ENCODE peak calls at places on chromosome 9, in ten cellular contexts. One of them, this sample, is unnamed.

GRCh38 chr9:6686396-6686795 is 40.9 kb upstream of the GLDC start:
- DNase-seq in naive thymus-derived CD4-positive, alpha-beta T cell: no peak
- DNase-seq in AG10803: peak; percentile 42
- DNase-seq in right lobe of liver: no peak
- DNase-seq in fibroblast of the aortic adventitia: peak; percentile 68
- DNase-seq in activated effector memory CD4-positive, alpha-beta T cell treated with anti-CD3 and anti-CD28 coated beads, Interleukin-2, amount 50 U/mL, for 16 hours: no peak
- DNase-seq in tibial artery: no peak
- DNase-seq in vagina: no peak
- DNase-seq in fibroblast of the conjunctiva: peak; percentile 27
- DNase-seq in posterior cingulate gyrus: no peak
- DNase-seq in this sample: peak; percentile 24

GRCh38 chr9:93083592-93084470 is 12.2 kb upstream of the CARD19 start:
- DNase-seq in naive thymus-derived CD4-positive, alpha-beta T cell: no peak
- DNase-seq in AG10803: no peak
- DNase-seq in right lobe of liver: no peak
- DNase-seq in fibroblast of the aortic adventitia: no peak
- DNase-seq in activated effector memory CD4-positive, alpha-beta T cell treated with anti-CD3 and anti-CD28 coated beads, Interleukin-2, amount 50 U/mL, for 16 hours: peak; percentile 71
- DNase-seq in tibial artery: peak; percentile 40
- DNase-seq in vagina: peak; percentile 69
- DNase-seq in fibroblast of the conjunctiva: no peak
- DNase-seq in posterior cingulate gyrus: peak; percentile 3
- DNase-seq in this sample: no peak

GRCh38 chr9:132002827-132003704 is 76.6 kb downstream of the MED27 start:
- DNase-seq in naive thymus-derived CD4-positive, alpha-beta T cell: no peak
- DNase-seq in AG10803: no peak
- DNase-seq in right lobe of liver: no peak
- DNase-seq in fibroblast of the aortic adventitia: no peak
- DNase-seq in activated effector memory CD4-positive, alpha-beta T cell treated with anti-CD3 and anti-CD28 coated beads, Interleukin-2, amount 50 U/mL, for 16 hours: no peak
- DNase-seq in tibial artery: no peak
- DNase-seq in vagina: no peak
- DNase-seq in fibroblast of the conjunctiva: no peak
- DNase-seq in posterior cingulate gyrus: no peak
- DNase-seq in this sample: no peak

GRCh38 chr9:75873707-75874106 is 16.8 kb upstream of the PCSK5 start:
- DNase-seq in naive thymus-derived CD4-positive, alpha-beta T cell: no peak
- DNase-seq in AG10803: no peak
- DNase-seq in right lobe of liver: no peak
- DNase-seq in fibroblast of the aortic adventitia: no peak
- DNase-seq in activated effector memory CD4-positive, alpha-beta T cell treated with anti-CD3 and anti-CD28 coated beads, Interleukin-2, amount 50 U/mL, for 16 hours: no peak
- DNase-seq in tibial artery: no peak
- DNase-seq in vagina: no peak
- DNase-seq in fibroblast of the conjunctiva: no peak
- DNase-seq in posterior cingulate gyrus: no peak
- DNase-seq in this sample: no peak

GRCh38 chr9:129888085-129888808 is 53.0 kb downstream of the USP20 start:
- DNase-seq in naive thymus-derived CD4-positive, alpha-beta T cell: peak; percentile 95
- DNase-seq in AG10803: no peak
- DNase-seq in right lobe of liver: peak; percentile 58
- DNase-seq in fibroblast of the aortic adventitia: no peak
- DNase-seq in activated effector memory CD4-positive, alpha-beta T cell treated with anti-CD3 and anti-CD28 coated beads, Interleukin-2, amount 50 U/mL, for 16 hours: peak; percentile 96
- DNase-seq in tibial artery: no peak
- DNase-seq in vagina: peak; percentile 89
- DNase-seq in fibroblast of the conjunctiva: no peak
- DNase-seq in posterior cingulate gyrus: no peak
- DNase-seq in this sample: no peak

GRCh38 chr9:4297151-4297794 is 2.6 kb downstream of the GLIS3 start:
- DNase-seq in naive thymus-derived CD4-positive, alpha-beta T cell: peak; percentile 47
- DNase-seq in AG10803: peak; percentile 90
- DNase-seq in right lobe of liver: peak; percentile 77
- DNase-seq in fibroblast of the aortic adventitia: peak; percentile 90
- DNase-seq in activated effector memory CD4-positive, alpha-beta T cell treated with anti-CD3 and anti-CD28 coated beads, Interleukin-2, amount 50 U/mL, for 16 hours: peak; percentile 65
- DNase-seq in tibial artery: peak; percentile 93
- DNase-seq in vagina: peak; percentile 93
- DNase-seq in fibroblast of the conjunctiva: peak; percentile 82
- DNase-seq in posterior cingulate gyrus: peak; percentile 33
- DNase-seq in this sample: peak; percentile 78

GRCh38 chr9:99024959-99025358 is 80.0 kb upstream of the TGFBR1 start:
- DNase-seq in naive thymus-derived CD4-positive, alpha-beta T cell: no peak
- DNase-seq in AG10803: no peak
- DNase-seq in right lobe of liver: no peak
- DNase-seq in fibroblast of the aortic adventitia: no peak
- DNase-seq in activated effector memory CD4-positive, alpha-beta T cell treated with anti-CD3 and anti-CD28 coated beads, Interleukin-2, amount 50 U/mL, for 16 hours: no peak
- DNase-seq in tibial artery: no peak
- DNase-seq in vagina: no peak
- DNase-seq in fibroblast of the conjunctiva: no peak
- DNase-seq in posterior cingulate gyrus: no peak
- DNase-seq in this sample: no peak

GRCh38 chr9:137988051-137988450 is 110.5 kb downstream of the CACNA1B start:
- DNase-seq in naive thymus-derived CD4-positive, alpha-beta T cell: no peak
- DNase-seq in AG10803: no peak
- DNase-seq in right lobe of liver: no peak
- DNase-seq in fibroblast of the aortic adventitia: no peak
- DNase-seq in activated effector memory CD4-positive, alpha-beta T cell treated with anti-CD3 and anti-CD28 coated beads, Interleukin-2, amount 50 U/mL, for 16 hours: no peak
- DNase-seq in tibial artery: peak; percentile 34
- DNase-seq in vagina: no peak
- DNase-seq in fibroblast of the conjunctiva: no peak
- DNase-seq in posterior cingulate gyrus: no peak
- DNase-seq in this sample: no peak

GRCh38 chr9:33287087-33287490 is 3.2 kb upstream of the NFX1 start:
- DNase-seq in naive thymus-derived CD4-positive, alpha-beta T cell: peak; percentile 73
- DNase-seq in AG10803: peak; percentile 78
- DNase-seq in right lobe of liver: no peak
- DNase-seq in fibroblast of the aortic adventitia: peak; percentile 83
- DNase-seq in activated effector memory CD4-positive, alpha-beta T cell treated with anti-CD3 and anti-CD28 coated beads, Interleukin-2, amount 50 U/mL, for 16 hours: peak; percentile 70
- DNase-seq in tibial artery: no peak
- DNase-seq in vagina: no peak
- DNase-seq in fibroblast of the conjunctiva: peak; percentile 73
- DNase-seq in posterior cingulate gyrus: peak; percentile 28
- DNase-seq in this sample: peak; percentile 66

GRCh38 chr9:21110708-21111576 is 30.7 kb downstream of the IFNW1 start:
- DNase-seq in naive thymus-derived CD4-positive, alpha-beta T cell: peak; percentile 71
- DNase-seq in AG10803: peak; percentile 74
- DNase-seq in right lobe of liver: no peak
- DNase-seq in fibroblast of the aortic adventitia: peak; percentile 86
- DNase-seq in activated effector memory CD4-positive, alpha-beta T cell treated with anti-CD3 and anti-CD28 coated beads, Interleukin-2, amount 50 U/mL, for 16 hours: no peak
- DNase-seq in tibial artery: no peak
- DNase-seq in vagina: no peak
- DNase-seq in fibroblast of the conjunctiva: peak; percentile 66
- DNase-seq in posterior cingulate gyrus: no peak
- DNase-seq in this sample: peak; percentile 59

GRCh38 chr9:126860077-126860756 is at the start of gene ZBTB34:
- DNase-seq in naive thymus-derived CD4-positive, alpha-beta T cell: peak; percentile 85
- DNase-seq in AG10803: peak; percentile 39
- DNase-seq in right lobe of liver: peak; percentile 74
- DNase-seq in fibroblast of the aortic adventitia: peak; percentile 34
- DNase-seq in activated effector memory CD4-positive, alpha-beta T cell treated with anti-CD3 and anti-CD28 coated beads, Interleukin-2, amount 50 U/mL, for 16 hours: peak; percentile 94
- DNase-seq in tibial artery: peak; percentile 81
- DNase-seq in vagina: no peak
- DNase-seq in fibroblast of the conjunctiva: no peak
- DNase-seq in posterior cingulate gyrus: peak; percentile 81
- DNase-seq in this sample: peak; percentile 79

GRCh38 chr9:106529616-106530015 is 333.4 kb upstream of the ZNF462 start:
- DNase-seq in naive thymus-derived CD4-positive, alpha-beta T cell: no peak
- DNase-seq in AG10803: no peak
- DNase-seq in right lobe of liver: no peak
- DNase-seq in fibroblast of the aortic adventitia: no peak
- DNase-seq in activated effector memory CD4-positive, alpha-beta T cell treated with anti-CD3 and anti-CD28 coated beads, Interleukin-2, amount 50 U/mL, for 16 hours: no peak
- DNase-seq in tibial artery: no peak
- DNase-seq in vagina: no peak
- DNase-seq in fibroblast of the conjunctiva: no peak
- DNase-seq in posterior cingulate gyrus: no peak
- DNase-seq in this sample: no peak

GRCh38 chr9:131986576-131986975 is 93.1 kb downstream of the MED27 start:
- DNase-seq in naive thymus-derived CD4-positive, alpha-beta T cell: no peak
- DNase-seq in AG10803: no peak
- DNase-seq in right lobe of liver: no peak
- DNase-seq in fibroblast of the aortic adventitia: no peak
- DNase-seq in activated effector memory CD4-positive, alpha-beta T cell treated with anti-CD3 and anti-CD28 coated beads, Interleukin-2, amount 50 U/mL, for 16 hours: no peak
- DNase-seq in tibial artery: no peak
- DNase-seq in vagina: no peak
- DNase-seq in fibroblast of the conjunctiva: no peak
- DNase-seq in posterior cingulate gyrus: no peak
- DNase-seq in this sample: no peak

GRCh38 chr9:74753650-74754049 is 134.1 kb downstream of the TRPM6 start:
- DNase-seq in naive thymus-derived CD4-positive, alpha-beta T cell: no peak
- DNase-seq in AG10803: no peak
- DNase-seq in right lobe of liver: no peak
- DNase-seq in fibroblast of the aortic adventitia: no peak
- DNase-seq in activated effector memory CD4-positive, alpha-beta T cell treated with anti-CD3 and anti-CD28 coated beads, Interleukin-2, amount 50 U/mL, for 16 hours: no peak
- DNase-seq in tibial artery: no peak
- DNase-seq in vagina: no peak
- DNase-seq in fibroblast of the conjunctiva: no peak
- DNase-seq in posterior cingulate gyrus: no peak
- DNase-seq in this sample: no peak

GRCh38 chr9:35790385-35791291 is 753 bp upstream of the NPR2 start:
- DNase-seq in naive thymus-derived CD4-positive, alpha-beta T cell: peak; percentile 66
- DNase-seq in AG10803: peak; percentile 83
- DNase-seq in right lobe of liver: peak; percentile 45
- DNase-seq in fibroblast of the aortic adventitia: peak; percentile 91
- DNase-seq in activated effector memory CD4-positive, alpha-beta T cell treated with anti-CD3 and anti-CD28 coated beads, Interleukin-2, amount 50 U/mL, for 16 hours: peak; percentile 79
- DNase-seq in tibial artery: peak; percentile 89
- DNase-seq in vagina: no peak
- DNase-seq in fibroblast of the conjunctiva: peak; percentile 86
- DNase-seq in posterior cingulate gyrus: peak; percentile 69
- DNase-seq in this sample: peak; percentile 90

GRCh38 chr9:37693265-37693664 is 42.5 kb downstream of the FRMPD1 start:
- DNase-seq in naive thymus-derived CD4-positive, alpha-beta T cell: no peak
- DNase-seq in AG10803: peak; percentile 13
- DNase-seq in right lobe of liver: no peak
- DNase-seq in fibroblast of the aortic adventitia: peak; percentile 3
- DNase-seq in activated effector memory CD4-positive, alpha-beta T cell treated with anti-CD3 and anti-CD28 coated beads, Interleukin-2, amount 50 U/mL, for 16 hours: no peak
- DNase-seq in tibial artery: no peak
- DNase-seq in vagina: no peak
- DNase-seq in fibroblast of the conjunctiva: no peak
- DNase-seq in posterior cingulate gyrus: no peak
- DNase-seq in this sample: no peak

GRCh38 chr9:136564379-136564988 is 18.6 kb upstream of the NOTCH1 start:
- DNase-seq in naive thymus-derived CD4-positive, alpha-beta T cell: no peak
- DNase-seq in AG10803: peak; percentile 88
- DNase-seq in right lobe of liver: peak; percentile 75
- DNase-seq in fibroblast of the aortic adventitia: peak; percentile 68
- DNase-seq in activated effector memory CD4-positive, alpha-beta T cell treated with anti-CD3 and anti-CD28 coated beads, Interleukin-2, amount 50 U/mL, for 16 hours: no peak
- DNase-seq in tibial artery: peak; percentile 86
- DNase-seq in vagina: no peak
- DNase-seq in fibroblast of the conjunctiva: no peak
- DNase-seq in posterior cingulate gyrus: no peak
- DNase-seq in this sample: peak; percentile 76

GRCh38 chr9:130894546-130894945 is 2.1 kb downstream of the QRFP start:
- DNase-seq in naive thymus-derived CD4-positive, alpha-beta T cell: no peak
- DNase-seq in AG10803: no peak
- DNase-seq in right lobe of liver: no peak
- DNase-seq in fibroblast of the aortic adventitia: peak; percentile 40
- DNase-seq in activated effector memory CD4-positive, alpha-beta T cell treated with anti-CD3 and anti-CD28 coated beads, Interleukin-2, amount 50 U/mL, for 16 hours: no peak
- DNase-seq in tibial artery: no peak
- DNase-seq in vagina: no peak
- DNase-seq in fibroblast of the conjunctiva: no peak
- DNase-seq in posterior cingulate gyrus: no peak
- DNase-seq in this sample: no peak

GRCh38 chr9:73200694-73201432 is 49.2 kb downstream of the ANXA1 start:
- DNase-seq in naive thymus-derived CD4-positive, alpha-beta T cell: peak; percentile 17
- DNase-seq in AG10803: peak; percentile 35
- DNase-seq in right lobe of liver: no peak
- DNase-seq in fibroblast of the aortic adventitia: peak; percentile 54
- DNase-seq in activated effector memory CD4-positive, alpha-beta T cell treated with anti-CD3 and anti-CD28 coated beads, Interleukin-2, amount 50 U/mL, for 16 hours: no peak
- DNase-seq in tibial artery: no peak
- DNase-seq in vagina: no peak
- DNase-seq in fibroblast of the conjunctiva: no peak
- DNase-seq in posterior cingulate gyrus: no peak
- DNase-seq in this sample: no peak

GRCh38 chr9:35364817-35365585 is 124.9 kb upstream of the RUSC2 start:
- DNase-seq in naive thymus-derived CD4-positive, alpha-beta T cell: no peak
- DNase-seq in AG10803: no peak
- DNase-seq in right lobe of liver: no peak
- DNase-seq in fibroblast of the aortic adventitia: no peak
- DNase-seq in activated effector memory CD4-positive, alpha-beta T cell treated with anti-CD3 and anti-CD28 coated beads, Interleukin-2, amount 50 U/mL, for 16 hours: no peak
- DNase-seq in tibial artery: no peak
- DNase-seq in vagina: no peak
- DNase-seq in fibroblast of the conjunctiva: no peak
- DNase-seq in posterior cingulate gyrus: no peak
- DNase-seq in this sample: no peak

GRCh38 chr9:128208386-128208785 is 5.2 kb downstream of the DNM1 start:
- DNase-seq in naive thymus-derived CD4-positive, alpha-beta T cell: no peak
- DNase-seq in AG10803: peak; percentile 18
- DNase-seq in right lobe of liver: no peak
- DNase-seq in fibroblast of the aortic adventitia: no peak
- DNase-seq in activated effector memory CD4-positive, alpha-beta T cell treated with anti-CD3 and anti-CD28 coated beads, Interleukin-2, amount 50 U/mL, for 16 hours: no peak
- DNase-seq in tibial artery: no peak
- DNase-seq in vagina: no peak
- DNase-seq in fibroblast of the conjunctiva: no peak
- DNase-seq in posterior cingulate gyrus: no peak
- DNase-seq in this sample: no peak

GRCh38 chr9:122383992-122384461 is 13.2 kb downstream of the PTGS1 start:
- DNase-seq in naive thymus-derived CD4-positive, alpha-beta T cell: no peak
- DNase-seq in AG10803: peak; percentile 88
- DNase-seq in right lobe of liver: no peak
- DNase-seq in fibroblast of the aortic adventitia: peak; percentile 57
- DNase-seq in activated effector memory CD4-positive, alpha-beta T cell treated with anti-CD3 and anti-CD28 coated beads, Interleukin-2, amount 50 U/mL, for 16 hours: no peak
- DNase-seq in tibial artery: peak; percentile 76
- DNase-seq in vagina: no peak
- DNase-seq in fibroblast of the conjunctiva: peak; percentile 41
- DNase-seq in posterior cingulate gyrus: no peak
- DNase-seq in this sample: no peak

GRCh38 chr9:10548348-10548747 is 64.5 kb downstream of the PTPRD start:
- DNase-seq in naive thymus-derived CD4-positive, alpha-beta T cell: no peak
- DNase-seq in AG10803: no peak
- DNase-seq in right lobe of liver: no peak
- DNase-seq in fibroblast of the aortic adventitia: no peak
- DNase-seq in activated effector memory CD4-positive, alpha-beta T cell treated with anti-CD3 and anti-CD28 coated beads, Interleukin-2, amount 50 U/mL, for 16 hours: no peak
- DNase-seq in tibial artery: no peak
- DNase-seq in vagina: no peak
- DNase-seq in fibroblast of the conjunctiva: no peak
- DNase-seq in posterior cingulate gyrus: no peak
- DNase-seq in this sample: no peak

This sample was measured in AG08396.